ENCODE peak calls at places on chromosomes 11 and 22, in six cellular contexts. K is posterior cingulate gyrus; A is CD8-positive, alpha-beta T cell; B is AG08396; W is GM20000; L is NCI-H1930. Y is an unnamed sample.

GRCh38 chr11:31817054-31817620 is 6.0 kb upstream of the PAX6 start:
- DNase-seq in K (no peak), B (peak), A (no peak), W (peak), L (no peak), Y (no peak)

GRCh38 chr11:5204787-5205186 is 4.3 kb upstream of the OR51V1 start:
- DNase-seq in L (peak), W (peak), K (no peak), A (no peak), B (peak), Y (no peak)

GRCh38 chr11:48172818-48173609 is 43.6 kb upstream of the OR4B1 start:
- DNase-seq in A (peak), L (peak), W (peak), K (peak), B (peak), Y (peak)

GRCh38 chr22:43994416-43994815 is 29.7 kb upstream of the PARVB start:
- DNase-seq in K (no peak), B (no peak), L (no peak), A (no peak), W (no peak), Y (no peak)

GRCh38 chr11:34860034-34860433 is 56.1 kb downstream of the APIP start:
- DNase-seq in L (no peak), K (no peak), A (no peak), W (no peak), B (peak), Y (no peak)

GRCh38 chr11:67433536-67434394 is 3.7 kb downstream of the PTPRCAP start:
- DNase-seq in W (no peak), B (no peak), K (no peak), L (no peak), A (no peak), Y (no peak)

GRCh38 chr22:20128902-20129746 is 2.5 kb upstream of the ZDHHC8 start:
- DNase-seq in A (no peak), L (no peak), B (peak), W (peak), K (peak), Y (no peak)

GRCh38 chr11:112537846-112538330 is 277.2 kb upstream of the PLET1 start:
- DNase-seq in K (no peak), L (no peak), W (no peak), B (no peak), A (no peak), Y (no peak)

GRCh38 chr11:1019321-1019910 is 17.1 kb downstream of the MUC6 start:
- DNase-seq in B (no peak), W (no peak), K (no peak), L (no peak), A (no peak), Y (no peak)

GRCh38 chr22:32637951-32638350 is 163.3 kb downstream of the FBXO7 start:
- DNase-seq in L (no peak), B (no peak), K (no peak), A (no peak), W (no peak), Y (no peak)

GRCh38 chr11:78216021-78216420 is 27.3 kb downstream of the USP35 start:
- DNase-seq in L (no peak), A (no peak), W (no peak), B (no peak), K (no peak), Y (no peak)

GRCh38 chr22:19942886-19943664 is 1.5 kb upstream of the TXNRD2 start:
- DNase-seq in B (peak), L (no peak), W (no peak), K (no peak), A (no peak), Y (no peak)

GRCh38 chr22:30079952-30080533 is at the start of gene HORMAD2:
- DNase-seq in B (no peak), W (peak), L (no peak), A (no peak), K (peak), Y (no peak)

GRCh38 chr11:11584446-11584810 is 37.4 kb downstream of the GALNT18 start:
- DNase-seq in W (no peak), K (no peak), A (no peak), B (peak), L (no peak), Y (no peak)

GRCh38 chr11:12857572-12857971 is 151.5 kb upstream of the RASSF10 start:
- DNase-seq in A (no peak), K (no peak), L (no peak), B (no peak), W (no peak), Y (no peak)

GRCh38 chr11:58573451-58574104 is 2.1 kb downstream of the LPXN start:
- DNase-seq in W (peak), A (no peak), B (peak), K (no peak), L (no peak), Y (peak)

GRCh38 chr11:86061483-86061882 is 7.4 kb downstream of the PICALM start:
- DNase-seq in B (no peak), A (no peak), K (no peak), L (no peak), W (no peak), Y (no peak)

GRCh38 chr11:3894128-3894731 is 38.8 kb downstream of the STIM1 start:
- DNase-seq in B (no peak), L (no peak), A (no peak), W (peak), K (no peak), Y (peak)

GRCh38 chr11:28618426-28618825 is 510.2 kb downstream of the METTL15 start:
- DNase-seq in B (no peak), A (no peak), K (no peak), L (no peak), W (no peak), Y (no peak)

Y was measured in B cell.